ENCODE peak calls at places on chromosomes 11 and 22, in six cellular contexts. One of them, this sample, is unnamed.

GRCh38 chr11:65308281-65308891 is 6.3 kb upstream of the CDC42EP2 start:
- DNase-seq in sigmoid colon: no peak
- DNase-seq in spleen: peak
- DNase-seq in upper lobe of left lung: peak
- DNase-seq in breast epithelium: no peak
- DNase-seq in prostate gland: no peak
- DNase-seq in this sample: no peak

GRCh38 chr11:24683578-24683977 is 186.7 kb downstream of the LUZP2 start:
- DNase-seq in sigmoid colon: no peak
- DNase-seq in spleen: no peak
- DNase-seq in upper lobe of left lung: no peak
- DNase-seq in breast epithelium: no peak
- DNase-seq in prostate gland: no peak
- DNase-seq in this sample: no peak

GRCh38 chr11:116162086-116162485 is 610.7 kb downstream of the BUD13 start:
- DNase-seq in sigmoid colon: no peak
- DNase-seq in spleen: no peak
- DNase-seq in upper lobe of left lung: no peak
- DNase-seq in breast epithelium: no peak
- DNase-seq in prostate gland: no peak
- DNase-seq in this sample: peak

GRCh38 chr11:112751312-112751711 is 209.9 kb upstream of the NCAM1 start:
- DNase-seq in sigmoid colon: peak
- DNase-seq in spleen: no peak
- DNase-seq in upper lobe of left lung: no peak
- DNase-seq in breast epithelium: no peak
- DNase-seq in prostate gland: no peak
- DNase-seq in this sample: no peak

GRCh38 chr11:64954201-64954600 is 17.7 kb downstream of the MAJIN start:
- DNase-seq in sigmoid colon: no peak
- DNase-seq in spleen: no peak
- DNase-seq in upper lobe of left lung: no peak
- DNase-seq in breast epithelium: no peak
- DNase-seq in prostate gland: no peak
- DNase-seq in this sample: no peak

GRCh38 chr11:62337682-62338181 is 484 bp downstream of the ASRGL1 start:
- DNase-seq in sigmoid colon: no peak
- DNase-seq in spleen: peak
- DNase-seq in upper lobe of left lung: peak
- DNase-seq in breast epithelium: no peak
- DNase-seq in prostate gland: peak
- DNase-seq in this sample: no peak

GRCh38 chr11:108498046-108498815 is at the start of gene POGLUT3:
- DNase-seq in sigmoid colon: peak
- DNase-seq in spleen: peak
- DNase-seq in upper lobe of left lung: peak
- DNase-seq in breast epithelium: no peak
- DNase-seq in prostate gland: peak
- DNase-seq in this sample: no peak

GRCh38 chr11:95570845-95571244 is 218.7 kb downstream of the FAM76B start:
- DNase-seq in sigmoid colon: no peak
- DNase-seq in spleen: no peak
- DNase-seq in upper lobe of left lung: no peak
- DNase-seq in breast epithelium: no peak
- DNase-seq in prostate gland: no peak
- DNase-seq in this sample: no peak

GRCh38 chr11:2886936-2887335 is 1.4 kb upstream of the CDKN1C start:
- DNase-seq in sigmoid colon: no peak
- DNase-seq in spleen: peak
- DNase-seq in upper lobe of left lung: no peak
- DNase-seq in breast epithelium: no peak
- DNase-seq in prostate gland: no peak
- DNase-seq in this sample: no peak

GRCh38 chr11:63811522-63811921 is 1.7 kb upstream of the SPINDOC start:
- DNase-seq in sigmoid colon: no peak
- DNase-seq in spleen: no peak
- DNase-seq in upper lobe of left lung: no peak
- DNase-seq in breast epithelium: no peak
- DNase-seq in prostate gland: no peak
- DNase-seq in this sample: no peak

GRCh38 chr11:106306942-106307341 is 229.5 kb downstream of the AASDHPPT start:
- DNase-seq in sigmoid colon: no peak
- DNase-seq in spleen: no peak
- DNase-seq in upper lobe of left lung: no peak
- DNase-seq in breast epithelium: no peak
- DNase-seq in prostate gland: no peak
- DNase-seq in this sample: no peak

GRCh38 chr11:29809121-29809520 is 207.7 kb downstream of the KCNA4 start:
- DNase-seq in sigmoid colon: no peak
- DNase-seq in spleen: no peak
- DNase-seq in upper lobe of left lung: no peak
- DNase-seq in breast epithelium: no peak
- DNase-seq in prostate gland: no peak
- DNase-seq in this sample: no peak

GRCh38 chr11:9745411-9746211 is 81.7 kb downstream of the SWAP70 start:
- DNase-seq in sigmoid colon: no peak
- DNase-seq in spleen: no peak
- DNase-seq in upper lobe of left lung: no peak
- DNase-seq in breast epithelium: no peak
- DNase-seq in prostate gland: no peak
- DNase-seq in this sample: no peak

GRCh38 chr22:46779651-46780050 is 17.2 kb downstream of the TBC1D22A start:
- DNase-seq in sigmoid colon: no peak
- DNase-seq in spleen: peak
- DNase-seq in upper lobe of left lung: no peak
- DNase-seq in breast epithelium: no peak
- DNase-seq in prostate gland: no peak
- DNase-seq in this sample: no peak

GRCh38 chr11:132858203-132858602 is 674.1 kb downstream of the OPCML start:
- DNase-seq in sigmoid colon: no peak
- DNase-seq in spleen: no peak
- DNase-seq in upper lobe of left lung: no peak
- DNase-seq in breast epithelium: no peak
- DNase-seq in prostate gland: no peak
- DNase-seq in this sample: no peak

GRCh38 chr22:45684169-45684568 is 12.5 kb downstream of the ATXN10 start:
- DNase-seq in sigmoid colon: no peak
- DNase-seq in spleen: no peak
- DNase-seq in upper lobe of left lung: no peak
- DNase-seq in breast epithelium: no peak
- DNase-seq in prostate gland: no peak
- DNase-seq in this sample: no peak
- H3K4me3 ChIP-seq in sigmoid colon: no peak
- H3K4me3 ChIP-seq in spleen: no peak
- H3K4me3 ChIP-seq in upper lobe of left lung: no peak
- H3K4me3 ChIP-seq in breast epithelium: no peak
- H3K4me3 ChIP-seq in prostate gland: no peak
- H3K4me3 ChIP-seq in this sample: no peak

GRCh38 chr11:85663080-85663729 is 1.7 kb downstream of the CREBZF start:
- DNase-seq in sigmoid colon: no peak
- DNase-seq in spleen: no peak
- DNase-seq in upper lobe of left lung: no peak
- DNase-seq in breast epithelium: no peak
- DNase-seq in prostate gland: no peak
- DNase-seq in this sample: no peak
- TF ChIP-seq POLR2AphosphoS5 in sigmoid colon: no peak
- TF ChIP-seq POLR2AphosphoS5 in spleen: no peak
- TF ChIP-seq POLR2AphosphoS5 in upper lobe of left lung: no peak
- TF ChIP-seq POLR2AphosphoS5 in breast epithelium: no peak
- TF ChIP-seq POLR2AphosphoS5 in prostate gland: no peak
- TF ChIP-seq POLR2AphosphoS5 in this sample: no peak

GRCh38 chr22:36938886-36939285 is 25.5 kb downstream of the CSF2RB start:
- DNase-seq in sigmoid colon: no peak
- DNase-seq in spleen: no peak
- DNase-seq in upper lobe of left lung: peak
- DNase-seq in breast epithelium: no peak
- DNase-seq in prostate gland: no peak
- DNase-seq in this sample: no peak
- TF ChIP-seq POLR2A in sigmoid colon: no peak
- TF ChIP-seq POLR2A in spleen: no peak
- TF ChIP-seq POLR2A in upper lobe of left lung: no peak
- TF ChIP-seq POLR2A in breast epithelium: no peak
- TF ChIP-seq POLR2A in prostate gland: no peak
- TF ChIP-seq POLR2A in this sample: no peak

DNA sequence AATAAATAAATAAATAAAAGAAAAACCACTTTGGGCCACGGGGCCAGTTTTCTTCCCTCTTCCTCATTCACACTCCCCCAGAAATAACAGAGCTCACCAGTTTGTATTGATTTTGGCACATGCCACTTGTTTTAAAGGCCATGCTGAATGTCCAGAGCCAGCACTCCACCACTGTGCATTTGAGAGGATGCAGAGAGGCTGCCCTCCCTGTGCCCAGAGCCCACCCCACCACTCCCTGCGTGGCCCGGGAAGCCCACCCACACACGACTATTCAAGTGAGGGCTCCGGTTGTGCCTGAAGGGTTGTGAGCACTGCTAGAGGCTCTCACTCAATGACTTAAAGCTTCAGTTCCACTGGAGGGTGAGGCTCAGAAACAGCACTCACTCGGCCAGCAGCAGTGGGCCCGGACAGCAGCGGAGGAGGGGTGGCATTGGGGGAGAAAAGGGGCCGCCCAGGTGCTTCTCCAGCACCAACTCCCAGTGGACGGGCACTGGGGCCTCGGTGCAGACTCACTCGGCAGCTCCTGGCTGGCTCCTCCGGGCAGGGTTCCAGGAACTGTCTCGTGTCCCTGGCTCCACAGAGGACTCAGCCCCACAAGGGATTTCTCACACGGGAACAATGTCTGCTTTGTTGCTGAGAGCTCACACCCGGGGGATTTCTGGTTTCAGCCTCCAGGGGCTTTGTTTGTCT is 112.7 kb downstream of the SHANK2 start:
- DNase-seq in sigmoid colon: peak
- DNase-seq in spleen: peak
- DNase-seq in upper lobe of left lung: peak
- DNase-seq in breast epithelium: peak
- DNase-seq in prostate gland: peak
- DNase-seq in this sample: no peak
- H3K4me3 ChIP-seq in sigmoid colon: no peak
- H3K4me3 ChIP-seq in spleen: no peak
- H3K4me3 ChIP-seq in upper lobe of left lung: no peak
- H3K4me3 ChIP-seq in breast epithelium: no peak
- H3K4me3 ChIP-seq in prostate gland: no peak
- H3K4me3 ChIP-seq in this sample: no peak

GRCh38 chr11:11970556-11970955 is 37.9 kb downstream of the DKK3 start:
- DNase-seq in sigmoid colon: no peak
- DNase-seq in spleen: no peak
- DNase-seq in upper lobe of left lung: no peak
- DNase-seq in breast epithelium: no peak
- DNase-seq in prostate gland: no peak
- DNase-seq in this sample: peak

GRCh38 chr11:11969380-11970215 is 38.8 kb downstream of the DKK3 start:
- DNase-seq in sigmoid colon: peak
- DNase-seq in spleen: peak
- DNase-seq in upper lobe of left lung: no peak
- DNase-seq in breast epithelium: no peak
- DNase-seq in prostate gland: no peak
- DNase-seq in this sample: peak

GRCh38 chr11:11966826-11967668 is 41.4 kb downstream of the DKK3 start:
- DNase-seq in sigmoid colon: peak
- DNase-seq in spleen: peak
- DNase-seq in upper lobe of left lung: peak
- DNase-seq in breast epithelium: no peak
- DNase-seq in prostate gland: peak
- DNase-seq in this sample: peak

GRCh38 chr11:11967669-11968510 is 40.5 kb downstream of the DKK3 start:
- DNase-seq in sigmoid colon: peak
- DNase-seq in spleen: peak
- DNase-seq in upper lobe of left lung: peak
- DNase-seq in breast epithelium: no peak
- DNase-seq in prostate gland: no peak
- DNase-seq in this sample: peak

DNA sequence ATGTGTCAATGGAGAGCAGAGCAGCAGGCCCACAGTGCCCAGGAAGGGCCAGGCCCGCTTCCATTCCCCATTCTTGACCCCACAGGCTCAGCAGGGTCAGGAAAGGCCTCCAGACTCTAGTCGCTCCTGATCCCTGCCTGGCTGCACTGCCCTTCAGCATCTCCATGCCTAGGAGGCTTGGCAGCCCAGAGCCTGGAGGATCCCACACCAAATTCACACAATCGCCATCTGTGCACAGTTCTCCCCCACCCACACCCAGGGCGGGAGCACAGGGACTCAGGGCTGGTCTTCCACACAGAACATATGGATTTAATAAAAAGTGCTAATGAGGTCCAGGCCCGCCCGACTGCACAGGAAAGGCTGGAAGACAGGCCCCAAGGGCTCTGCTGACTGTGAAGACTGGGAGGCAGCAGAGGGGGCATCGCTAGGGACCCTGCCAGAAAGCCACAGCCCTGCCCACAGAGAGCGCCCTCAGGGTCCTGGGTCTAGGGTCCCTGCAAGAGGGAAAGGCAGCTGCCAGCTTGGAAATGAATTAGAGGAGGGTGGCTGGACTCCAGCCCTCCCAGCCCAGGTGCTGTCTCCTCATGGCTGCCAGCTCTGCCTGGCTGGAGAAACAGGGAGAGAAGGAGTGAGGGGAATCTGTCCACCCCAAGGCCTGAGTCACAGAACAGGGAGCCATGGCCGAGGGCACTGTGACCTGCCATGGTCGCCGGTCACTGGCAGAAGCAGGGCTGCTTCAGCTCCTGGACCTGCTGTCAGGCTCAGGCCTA is 39.7 kb downstream of the DKK3 start:
- DNase-seq in sigmoid colon: peak
- DNase-seq in spleen: peak
- DNase-seq in upper lobe of left lung: no peak
- DNase-seq in breast epithelium: no peak
- DNase-seq in prostate gland: no peak
- DNase-seq in this sample: peak
- TF ChIP-seq POLR2AphosphoS5 in sigmoid colon: no peak
- TF ChIP-seq POLR2AphosphoS5 in spleen: no peak
- TF ChIP-seq POLR2AphosphoS5 in upper lobe of left lung: no peak
- TF ChIP-seq POLR2AphosphoS5 in breast epithelium: no peak
- TF ChIP-seq POLR2AphosphoS5 in prostate gland: no peak
- TF ChIP-seq POLR2AphosphoS5 in this sample: no peak

This sample was measured in esophagus muscularis mucosa.